ENCODE peak calls at places on chromosomes 5 and 9, in eight cellular contexts. O, F, V, L, C, I, K and Z are unnamed samples.

GRCh38 chr5:172725785-172726184 is 45.2 kb downstream of the DUSP1 start:
- DNase-seq in O (no peak), F (no peak), V (no peak), L (no peak), C (no peak), I (no peak), K (no peak), Z (no peak)

GRCh38 chr5:166088389-166089039 is 2202.9 kb upstream of the WWC1 start:
- DNase-seq in O (no peak), F (no peak), V (no peak), L (no peak), C (no peak), I (no peak), K (no peak), Z (no peak)

GRCh38 chr9:137982132-137982666 is 104.6 kb downstream of the CACNA1B start:
- DNase-seq in O (no peak), F (no peak), V (peak; percentile 8), L (no peak), C (peak; percentile 3), I (no peak), K (no peak), Z (no peak)

GRCh38 chr5:133381041-133381440 is 231.3 kb downstream of the FSTL4 start:
- DNase-seq in O (no peak), F (no peak), V (no peak), L (no peak), C (no peak), I (no peak), K (no peak), Z (no peak)

GRCh38 chr5:40078907-40079575 is 600.7 kb upstream of the PTGER4 start:
- DNase-seq in O (no peak), F (no peak), V (no peak), L (no peak), C (no peak), I (no peak), K (no peak), Z (peak; percentile 14)

GRCh38 chr5:134874831-134875655 is 872 bp downstream of the TXNDC15 start:
- DNase-seq in O (peak; percentile 79), F (peak; percentile 84), V (peak; percentile 92), L (peak; percentile 73), C (peak; percentile 81), I (peak; percentile 64), K (peak; percentile 54), Z (peak; percentile 84)

GRCh38 chr9:136122425-136123383 is 4.0 kb upstream of the TMEM250 start:
- DNase-seq in O (peak; percentile 80), F (peak; percentile 56), V (peak; percentile 41), L (peak; percentile 73), C (peak; percentile 45), I (peak; percentile 71), K (peak; percentile 85), Z (peak; percentile 49)

GRCh38 chr5:173094012-173094661 is 38.0 kb downstream of the CREBRF start:
- DNase-seq in O (no peak), F (peak; percentile 90), V (peak; percentile 51), L (no peak), C (peak; percentile 62), I (no peak), K (no peak), Z (peak; percentile 98)

GRCh38 chr5:120767171-120767820 is 303.2 kb downstream of the PRR16 start:
- DNase-seq in O (no peak), F (peak; percentile 56), V (peak; percentile 85), L (no peak), C (peak; percentile 73), I (no peak), K (no peak), Z (peak; percentile 84)

GRCh38 chr5:5288236-5288635 is 134.2 kb upstream of the ICE1 start:
- DNase-seq in O (no peak), F (no peak), V (peak; percentile 21), L (no peak), C (no peak), I (no peak), K (no peak), Z (peak; percentile 60)

GRCh38 chr5:92956886-92957285 is 624.1 kb downstream of the NR2F1-AS1 start:
- DNase-seq in O (no peak), F (peak; percentile 69), V (no peak), L (no peak), C (no peak), I (no peak), K (no peak), Z (no peak)

GRCh38 chr5:111748304-111748763 is 8.7 kb downstream of the NREP start:
- DNase-seq in O (no peak), F (peak; percentile 77), V (peak; percentile 96), L (peak; percentile 20), C (peak; percentile 96), I (no peak), K (no peak), Z (peak; percentile 77)

GRCh38 chr5:59637878-59638580 is 255.5 kb downstream of the PDE4D start:
- DNase-seq in O (no peak), F (peak; percentile 14), V (no peak), L (no peak), C (no peak), I (no peak), K (no peak), Z (no peak)

DNA sequence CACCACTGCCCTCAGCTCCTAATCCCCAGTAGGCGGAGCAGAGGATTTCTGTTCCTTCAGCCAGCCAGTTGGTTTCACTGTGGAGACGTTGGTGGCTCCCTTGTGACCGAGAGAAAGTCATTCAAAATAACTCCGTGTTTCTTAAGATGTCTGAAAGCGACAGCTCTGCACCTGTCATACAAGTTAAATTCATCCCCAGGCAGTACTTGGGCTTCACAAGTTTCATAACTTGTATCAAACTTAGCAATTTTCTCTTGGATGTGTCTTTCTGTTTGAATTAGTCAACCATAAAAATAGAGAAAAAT is 410 bp upstream of the CDKN2B start:
- DNase-seq in O (no peak), F (no peak), V (no peak), L (no peak), C (no peak), I (no peak), K (no peak), Z (no peak)
- H3K4me3 ChIP-seq in O (peak overlapping the region; percentile 62), F (peak overlapping the region; percentile 94), V (peak overlapping the region; percentile 39), L (peak overlapping the region; percentile 61), C (peak overlapping the region; percentile 51), I (peak overlapping the region; percentile 57), K (peak overlapping the region; percentile 57), Z (peak overlapping the region; percentile 36)

GRCh38 chr9:126802343-126803059 is 2.3 kb upstream of the ZBTB43 start:
- DNase-seq in O (no peak), F (no peak), V (no peak), L (no peak), C (no peak), I (no peak), K (no peak), Z (no peak)

GRCh38 chr9:126797903-126798302 is 6.9 kb upstream of the ZBTB43 start:
- DNase-seq in O (no peak), F (no peak), V (no peak), L (no peak), C (no peak), I (no peak), K (no peak), Z (no peak)

GRCh38 chr9:126794441-126794840 is 10.4 kb upstream of the ZBTB43 start:
- DNase-seq in O (no peak), F (no peak), V (no peak), L (no peak), C (no peak), I (peak; percentile 6), K (no peak), Z (no peak)

GRCh38 chr9:126796758-126797157 is 8.1 kb upstream of the ZBTB43 start:
- DNase-seq in O (no peak), F (no peak), V (no peak), L (no peak), C (no peak), I (no peak), K (no peak), Z (no peak)

DNA sequence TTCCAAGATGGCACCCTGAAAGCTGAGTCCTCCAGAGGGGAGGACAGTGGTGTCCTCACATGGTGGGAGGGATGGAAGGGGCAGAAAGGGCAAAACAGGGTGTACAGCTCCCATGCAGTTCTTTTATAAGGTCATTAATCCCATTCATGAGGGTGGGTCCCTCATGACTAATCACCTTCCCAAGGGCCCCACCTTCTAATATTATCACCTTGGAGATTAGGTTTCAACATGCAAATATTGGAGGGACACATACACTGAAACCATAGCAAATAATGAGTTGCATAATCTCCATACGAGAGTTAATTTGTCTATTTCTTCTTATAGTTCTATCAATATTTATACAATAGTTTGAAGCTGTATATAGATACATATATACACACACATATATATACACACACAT is 5.8 kb upstream of the ZBTB43 start:
- DNase-seq in O (no peak), F (no peak), V (no peak), L (no peak), C (no peak), I (no peak), K (no peak), Z (no peak)
- TF ChIP-seq CTCF in O (no peak), F (no peak), V (no peak), L (no peak), C (no peak), I (no peak), K (no peak), Z (no peak)

GRCh38 chr9:133130721-133131244 is 9.7 kb upstream of the RALGDS start:
- DNase-seq in O (no peak), F (no peak), V (no peak), L (peak; percentile 80), C (no peak), I (no peak), K (peak; percentile 61), Z (no peak)
- H3K4me3 ChIP-seq in O (no peak overlapping the region), F (no peak overlapping the region), V (no peak overlapping the region), L (peak overlapping the region; percentile 64), C (no peak overlapping the region), I (no peak overlapping the region), K (no peak overlapping the region), Z (no peak overlapping the region)

GRCh38 chr5:156824241-156824640 is 25.9 kb upstream of the PPP1R2B start:
- DNase-seq in O (no peak), F (no peak), V (no peak), L (no peak), C (no peak), I (no peak), K (no peak), Z (no peak)

GRCh38 chr5:156825688-156826087 is 24.4 kb upstream of the PPP1R2B start:
- DNase-seq in O (no peak), F (no peak), V (no peak), L (peak; percentile 11), C (no peak), I (no peak), K (no peak), Z (no peak)

GRCh38 chr5:156826150-156826549 is 23.9 kb upstream of the PPP1R2B start:
- DNase-seq in O (no peak), F (no peak), V (no peak), L (peak; percentile 35), C (no peak), I (no peak), K (no peak), Z (no peak)

GRCh38 chr5:156819967-156820581 is 30.0 kb upstream of the PPP1R2B start:
- DNase-seq in O (no peak), F (no peak), V (no peak), L (no peak), C (no peak), I (no peak), K (no peak), Z (no peak)

DNA sequence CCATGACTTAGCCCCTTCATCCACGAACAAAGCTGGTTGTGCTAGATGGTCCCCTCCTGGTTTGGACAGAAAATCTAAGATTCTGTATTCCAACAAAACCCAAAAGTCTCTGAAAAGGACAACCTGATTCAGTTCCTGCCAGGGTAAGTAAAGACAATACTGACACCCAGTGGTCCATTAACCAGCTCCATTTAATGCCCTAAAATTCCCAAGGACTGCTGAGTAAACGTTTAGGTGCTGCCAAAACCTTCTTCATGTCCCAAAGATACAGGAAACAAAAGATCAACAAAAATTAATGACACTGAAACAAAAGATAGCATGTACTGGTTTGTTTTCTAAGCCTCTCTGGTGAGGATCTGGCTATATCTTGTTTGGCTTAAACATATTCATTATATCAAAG is 25.3 kb upstream of the PPP1R2B start:
- DNase-seq in O (no peak), F (peak; percentile 31), V (peak; percentile 59), L (peak; percentile 27), C (no peak), I (no peak), K (no peak), Z (peak; percentile 9)
- TF ChIP-seq CTCF in O (peak; percentile 64), F (peak; percentile 24), V (peak; percentile 54), L (peak; percentile 10), C (peak; percentile 60), I (no peak), K (no peak), Z (no peak)